ENCODE peak calls at places on chromosomes 16 and 17, in six cellular contexts. One of them, this sample, is unnamed.

GRCh38 chr16:75648265-75649076 is 898 bp downstream of the TERF2IP start:
- DNase-seq in ovary: peak; percentile 79
- DNase-seq in GM20000: peak; percentile 80
- DNase-seq in spleen: peak; percentile 95
- DNase-seq in mesothelial cell of epicardium: peak; percentile 47
- DNase-seq in AG04450: peak; percentile 32
- DNase-seq in this sample: peak; percentile 76

GRCh38 chr16:11484691-11485258 is 101.9 kb downstream of the LITAF start:
- DNase-seq in ovary: no peak
- DNase-seq in GM20000: no peak
- DNase-seq in spleen: no peak
- DNase-seq in mesothelial cell of epicardium: no peak
- DNase-seq in AG04450: no peak
- DNase-seq in this sample: no peak

GRCh38 chr17:80394629-80395216 is 20.2 kb upstream of the ENDOV start:
- DNase-seq in ovary: no peak
- DNase-seq in GM20000: no peak
- DNase-seq in spleen: no peak
- DNase-seq in mesothelial cell of epicardium: no peak
- DNase-seq in AG04450: no peak
- DNase-seq in this sample: no peak

GRCh38 chr17:51322390-51323029 is 62.2 kb downstream of the UTP18 start:
- DNase-seq in ovary: no peak
- DNase-seq in GM20000: peak; percentile 34
- DNase-seq in spleen: no peak
- DNase-seq in mesothelial cell of epicardium: no peak
- DNase-seq in AG04450: no peak
- DNase-seq in this sample: peak; percentile 51

GRCh38 chr17:57603978-57604377 is 141.1 kb downstream of the CCDC182 start:
- DNase-seq in ovary: no peak
- DNase-seq in GM20000: no peak
- DNase-seq in spleen: peak; percentile 86
- DNase-seq in mesothelial cell of epicardium: no peak
- DNase-seq in AG04450: no peak
- DNase-seq in this sample: no peak

GRCh38 chr17:59435238-59435637 is 103.8 kb downstream of the YPEL2 start:
- DNase-seq in ovary: no peak
- DNase-seq in GM20000: no peak
- DNase-seq in spleen: no peak
- DNase-seq in mesothelial cell of epicardium: no peak
- DNase-seq in AG04450: no peak
- DNase-seq in this sample: peak; percentile 85

GRCh38 chr17:82848022-82848592 is 8.3 kb upstream of the ZNF750 start:
- DNase-seq in ovary: peak; percentile 69
- DNase-seq in GM20000: no peak
- DNase-seq in spleen: peak; percentile 87
- DNase-seq in mesothelial cell of epicardium: no peak
- DNase-seq in AG04450: peak; percentile 47
- DNase-seq in this sample: peak; percentile 90

GRCh38 chr17:6276711-6277110 is 158.2 kb downstream of the AIPL1 start:
- DNase-seq in ovary: no peak
- DNase-seq in GM20000: no peak
- DNase-seq in spleen: no peak
- DNase-seq in mesothelial cell of epicardium: no peak
- DNase-seq in AG04450: no peak
- DNase-seq in this sample: no peak

GRCh38 chr16:67199011-67199807 is at the start of gene ELMO3:
- DNase-seq in ovary: no peak
- DNase-seq in GM20000: no peak
- DNase-seq in spleen: no peak
- DNase-seq in mesothelial cell of epicardium: no peak
- DNase-seq in AG04450: no peak
- DNase-seq in this sample: peak; percentile 71

GRCh38 chr16:28192811-28193529 is 18.8 kb downstream of the XPO6 start:
- DNase-seq in ovary: no peak
- DNase-seq in GM20000: peak; percentile 73
- DNase-seq in spleen: peak; percentile 92
- DNase-seq in mesothelial cell of epicardium: no peak
- DNase-seq in AG04450: no peak
- DNase-seq in this sample: no peak

GRCh38 chr16:3444032-3444388 is 530 bp downstream of the NAA60 start:
- DNase-seq in ovary: no peak
- DNase-seq in GM20000: no peak
- DNase-seq in spleen: no peak
- DNase-seq in mesothelial cell of epicardium: no peak
- DNase-seq in AG04450: peak; percentile 38
- DNase-seq in this sample: peak; percentile 71

DNA sequence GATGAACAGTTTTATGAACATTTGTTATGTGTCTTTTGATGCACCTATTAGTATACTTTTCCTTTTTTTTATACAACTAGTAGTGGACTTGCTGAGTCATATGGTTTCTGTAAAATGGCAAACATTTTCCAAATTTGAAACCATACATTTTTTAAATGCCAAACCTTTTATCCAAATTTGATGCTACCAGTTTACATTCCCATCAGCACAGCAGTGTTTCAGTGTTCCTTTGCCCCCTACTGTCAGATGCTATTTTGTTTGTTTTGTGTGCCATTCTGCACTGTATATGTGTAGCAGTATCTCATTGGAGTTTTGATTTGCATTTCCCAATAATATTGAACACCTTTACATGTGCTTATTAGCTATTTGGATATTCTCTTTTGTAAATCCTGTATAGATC is 219.4 kb downstream of the TANC2 start:
- DNase-seq in ovary: no peak
- DNase-seq in GM20000: no peak
- DNase-seq in spleen: no peak
- DNase-seq in mesothelial cell of epicardium: no peak
- DNase-seq in AG04450: no peak
- DNase-seq in this sample: no peak
- TF ChIP-seq CTCF in ovary: no peak
- TF ChIP-seq CTCF in GM20000: no peak
- TF ChIP-seq CTCF in spleen: no peak
- TF ChIP-seq CTCF in mesothelial cell of epicardium: no peak
- TF ChIP-seq CTCF in AG04450: peak; percentile 12
- TF ChIP-seq CTCF in this sample: no peak

DNA sequence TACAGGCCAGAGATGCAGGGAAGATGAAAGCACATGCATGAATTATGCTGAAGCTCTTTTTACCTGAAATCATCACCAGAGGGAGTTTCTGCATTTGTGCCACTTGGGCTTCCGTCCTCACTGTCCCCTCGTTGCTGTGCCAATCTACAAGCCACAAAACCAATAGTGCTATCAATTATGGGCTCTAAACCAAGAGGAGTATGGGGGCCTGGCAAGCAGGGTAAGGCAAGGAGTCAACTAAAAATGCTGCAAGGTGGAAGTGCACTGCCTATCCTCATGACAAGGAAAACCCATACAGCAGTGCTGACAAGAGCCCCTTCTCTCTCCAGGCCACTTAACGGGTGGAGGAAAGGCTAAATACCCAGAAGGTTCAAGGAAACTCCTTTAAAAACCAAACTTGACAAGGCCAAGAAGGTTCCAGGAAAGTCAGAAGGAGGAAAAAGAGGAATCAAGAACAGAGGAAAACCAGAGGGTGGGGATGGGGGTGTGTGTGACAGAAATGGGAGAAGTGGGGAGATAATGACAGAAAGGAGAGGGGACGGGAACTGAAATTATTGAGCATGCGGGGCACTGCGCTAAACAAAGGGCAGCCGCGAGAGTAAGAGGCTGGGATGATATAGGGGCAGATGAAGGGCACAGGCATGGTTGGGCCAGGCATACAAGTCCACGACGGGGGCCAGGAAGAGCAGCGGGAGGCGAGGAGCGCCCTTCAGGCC is 674 bp downstream of the C17orf75 start:
- DNase-seq in ovary: no peak
- DNase-seq in GM20000: peak; percentile 61
- DNase-seq in spleen: no peak
- DNase-seq in mesothelial cell of epicardium: no peak
- DNase-seq in AG04450: no peak
- DNase-seq in this sample: peak; percentile 26
- TF ChIP-seq CTCF in ovary: no peak
- TF ChIP-seq CTCF in GM20000: no peak
- TF ChIP-seq CTCF in spleen: peak; percentile 11
- TF ChIP-seq CTCF in mesothelial cell of epicardium: no peak
- TF ChIP-seq CTCF in AG04450: peak; percentile 33
- TF ChIP-seq CTCF in this sample: peak; percentile 11

DNA sequence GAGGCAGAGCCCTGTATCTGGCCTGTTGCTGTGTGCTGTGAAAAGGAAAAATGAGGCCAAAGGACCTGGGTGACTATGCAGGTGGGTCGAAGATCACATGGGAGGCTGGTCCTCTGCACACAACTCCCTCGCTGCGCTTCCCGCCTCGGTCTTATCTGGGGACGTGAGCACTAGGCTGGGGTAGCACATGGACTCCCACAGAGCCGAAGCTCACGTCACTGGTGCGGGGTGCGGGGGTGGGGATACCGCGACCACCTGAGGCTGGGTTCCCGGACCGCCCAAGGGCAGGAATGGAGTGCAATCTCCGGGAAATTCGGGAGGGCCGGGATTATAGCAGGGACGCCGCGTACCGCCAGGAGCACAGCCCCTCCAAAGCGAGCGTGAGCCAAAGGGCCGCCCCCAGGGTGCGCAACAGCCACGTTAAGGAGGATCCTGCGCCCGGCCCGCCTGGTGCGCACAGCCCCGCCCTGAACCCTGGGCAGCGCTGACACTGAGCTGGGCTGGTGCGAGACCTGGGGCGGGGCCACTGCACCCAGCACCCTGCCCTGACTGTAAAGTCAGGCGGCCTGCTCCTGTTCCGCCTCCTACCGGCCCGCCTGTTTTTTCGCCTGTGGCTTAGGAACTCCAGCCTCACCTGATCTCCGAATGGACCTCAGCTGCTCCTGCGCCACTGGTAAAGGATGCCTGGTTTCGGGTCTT is 4.8 kb downstream of the MT1A start:
- DNase-seq in ovary: no peak
- DNase-seq in GM20000: no peak
- DNase-seq in spleen: peak; percentile 92
- DNase-seq in mesothelial cell of epicardium: no peak
- DNase-seq in AG04450: no peak
- DNase-seq in this sample: peak; percentile 86
- TF ChIP-seq CTCF in ovary: peak; percentile 26
- TF ChIP-seq CTCF in GM20000: no peak
- TF ChIP-seq CTCF in spleen: peak; percentile 20
- TF ChIP-seq CTCF in mesothelial cell of epicardium: no peak
- TF ChIP-seq CTCF in AG04450: peak; percentile 31
- TF ChIP-seq CTCF in this sample: peak; percentile 62

DNA sequence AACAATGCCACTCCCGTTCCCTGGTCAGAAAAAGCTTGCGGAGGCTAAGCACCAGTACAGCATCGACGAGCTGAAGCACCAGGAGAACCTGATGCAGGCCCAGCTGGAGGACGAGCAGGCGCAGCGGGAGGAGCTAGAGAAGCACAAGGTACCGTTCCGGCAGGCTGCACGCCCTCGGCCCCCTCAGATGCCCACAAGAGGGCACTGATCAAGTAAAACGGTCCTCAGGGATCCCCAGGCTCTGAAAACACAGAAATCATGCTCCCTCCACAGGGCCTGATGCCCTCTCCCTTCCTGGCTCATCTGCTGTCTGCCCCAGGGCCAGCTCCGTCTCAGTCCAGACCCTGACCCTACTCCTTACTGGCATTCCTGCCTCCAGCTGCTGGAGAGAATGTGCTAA is 21.6 kb downstream of the DRC3 start:
- DNase-seq in ovary: peak; percentile 34
- DNase-seq in GM20000: no peak
- DNase-seq in spleen: peak; percentile 58
- DNase-seq in mesothelial cell of epicardium: no peak
- DNase-seq in AG04450: no peak
- DNase-seq in this sample: no peak
- TF ChIP-seq CTCF in ovary: no peak
- TF ChIP-seq CTCF in GM20000: no peak
- TF ChIP-seq CTCF in spleen: no peak
- TF ChIP-seq CTCF in mesothelial cell of epicardium: no peak
- TF ChIP-seq CTCF in AG04450: peak; percentile 47
- TF ChIP-seq CTCF in this sample: no peak

GRCh38 chr17:55746466-55746865 is 4.4 kb upstream of the PCTP start:
- DNase-seq in ovary: no peak
- DNase-seq in GM20000: no peak
- DNase-seq in spleen: no peak
- DNase-seq in mesothelial cell of epicardium: no peak
- DNase-seq in AG04450: no peak
- DNase-seq in this sample: no peak

GRCh38 chr17:55749985-55750384 is 866 bp upstream of the PCTP start:
- DNase-seq in ovary: no peak
- DNase-seq in GM20000: no peak
- DNase-seq in spleen: no peak
- DNase-seq in mesothelial cell of epicardium: no peak
- DNase-seq in AG04450: no peak
- DNase-seq in this sample: no peak

GRCh38 chr17:55745258-55745657 is 5.6 kb upstream of the PCTP start:
- DNase-seq in ovary: no peak
- DNase-seq in GM20000: no peak
- DNase-seq in spleen: no peak
- DNase-seq in mesothelial cell of epicardium: no peak
- DNase-seq in AG04450: no peak
- DNase-seq in this sample: no peak

GRCh38 chr17:55750750-55751641 is at the start of gene PCTP:
- DNase-seq in ovary: peak; percentile 91
- DNase-seq in GM20000: peak; percentile 91
- DNase-seq in spleen: peak; percentile 97
- DNase-seq in mesothelial cell of epicardium: peak; percentile 64
- DNase-seq in AG04450: peak; percentile 68
- DNase-seq in this sample: peak; percentile 96

DNA sequence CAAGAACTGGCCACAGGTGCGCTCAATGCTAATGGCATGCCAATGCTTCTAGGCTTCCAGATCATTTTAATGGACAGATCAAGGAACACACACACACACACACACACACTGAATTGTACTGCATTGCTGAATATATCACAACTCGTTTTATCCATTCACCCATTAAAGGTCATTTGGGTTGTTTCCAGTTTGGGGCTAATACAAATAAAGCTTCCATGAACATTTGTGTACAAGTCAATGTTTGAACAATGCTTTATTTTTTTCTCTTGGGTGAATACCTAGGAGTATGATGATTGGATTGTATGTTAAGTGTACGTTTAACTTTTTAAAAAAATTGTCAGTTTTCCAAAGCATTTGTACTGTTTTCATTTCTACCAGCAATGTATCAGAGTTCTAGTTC is 3.6 kb upstream of the PCTP start:
- DNase-seq in ovary: no peak
- DNase-seq in GM20000: no peak
- DNase-seq in spleen: no peak
- DNase-seq in mesothelial cell of epicardium: no peak
- DNase-seq in AG04450: no peak
- DNase-seq in this sample: no peak
- TF ChIP-seq CTCF in ovary: no peak
- TF ChIP-seq CTCF in GM20000: no peak
- TF ChIP-seq CTCF in spleen: no peak
- TF ChIP-seq CTCF in mesothelial cell of epicardium: no peak
- TF ChIP-seq CTCF in AG04450: no peak
- TF ChIP-seq CTCF in this sample: no peak

This sample was measured in MCF 10A.